ENCODE peak calls at places on chromosomes 5 and 9, in nine cellular contexts. A is BJ; R is HepG2; Y is uterus; J is CD8-positive, alpha-beta T cell; F is body of pancreas; B is lower lobe of right lung; S is GM23248; Z is mesendoderm. G is an unnamed sample.

GRCh38 chr5:9265391-9266287 is 280.2 kb downstream of the SEMA5A start:
- DNase-seq in A (peak; percentile 90), R (no peak), Y (no peak), J (no peak), F (no peak), B (peak; percentile 71), S (peak; percentile 92), Z (peak; percentile 90), G (peak; percentile 5)

GRCh38 chr5:131068893-131069643 is 96.0 kb downstream of the HINT1 start:
- DNase-seq in A (no peak), R (no peak), Y (no peak), J (peak; percentile 59), F (no peak), B (no peak), S (peak; percentile 3), Z (no peak), G (no peak)

GRCh38 chr5:111680737-111681413 is 76.1 kb downstream of the NREP start:
- DNase-seq in A (peak; percentile 86), R (peak; percentile 90), Y (peak; percentile 67), J (no peak), F (peak; percentile 72), B (no peak), S (peak; percentile 93), Z (no peak), G (no peak)

GRCh38 chr5:114412509-114413171 is 50.8 kb downstream of the KCNN2 start:
- DNase-seq in A (peak; percentile 99), R (no peak), Y (no peak), J (no peak), F (no peak), B (no peak), S (peak; percentile 60), Z (no peak), G (no peak)

GRCh38 chr5:59596586-59597348 is 296.8 kb downstream of the PDE4D start:
- DNase-seq in A (no peak), R (no peak), Y (no peak), J (no peak), F (no peak), B (no peak), S (peak; percentile 73), Z (no peak), G (no peak)

GRCh38 chr5:88405783-88406182 is 137.1 kb upstream of the TMEM161B start:
- DNase-seq in A (no peak), R (no peak), Y (no peak), J (no peak), F (no peak), B (no peak), S (peak; percentile 2), Z (no peak), G (no peak)

GRCh38 chr9:135223831-135224230 is 136.4 kb downstream of the OLFM1 start:
- DNase-seq in A (no peak), R (no peak), Y (no peak), J (no peak), F (no peak), B (peak; percentile 45), S (no peak), Z (peak; percentile 38), G (no peak)

GRCh38 chr9:111440226-111440625 is 44.0 kb downstream of the ECPAS start:
- DNase-seq in A (no peak), R (no peak), Y (no peak), J (no peak), F (no peak), B (no peak), S (no peak), Z (no peak), G (no peak)

GRCh38 chr5:36788365-36788764 is 88.2 kb upstream of the NIPBL start:
- DNase-seq in A (no peak), R (no peak), Y (no peak), J (no peak), F (no peak), B (no peak), S (no peak), Z (no peak), G (no peak)

GRCh38 chr5:131679911-131680310 is 44.9 kb upstream of the RAPGEF6 start:
- DNase-seq in A (peak; percentile 68), R (no peak), Y (no peak), J (no peak), F (no peak), B (no peak), S (peak; percentile 82), Z (no peak), G (no peak)

GRCh38 chr5:34570721-34571379 is 85.3 kb upstream of the RAI14 start:
- DNase-seq in A (peak; percentile 65), R (no peak), Y (no peak), J (no peak), F (no peak), B (no peak), S (peak; percentile 79), Z (no peak), G (no peak)

GRCh38 chr5:72244862-72245371 is 75.1 kb downstream of the MRPS27 start:
- DNase-seq in A (no peak), R (peak; percentile 54), Y (no peak), J (no peak), F (peak; percentile 25), B (no peak), S (peak; percentile 78), Z (peak; percentile 81), G (peak; percentile 19)

DNA sequence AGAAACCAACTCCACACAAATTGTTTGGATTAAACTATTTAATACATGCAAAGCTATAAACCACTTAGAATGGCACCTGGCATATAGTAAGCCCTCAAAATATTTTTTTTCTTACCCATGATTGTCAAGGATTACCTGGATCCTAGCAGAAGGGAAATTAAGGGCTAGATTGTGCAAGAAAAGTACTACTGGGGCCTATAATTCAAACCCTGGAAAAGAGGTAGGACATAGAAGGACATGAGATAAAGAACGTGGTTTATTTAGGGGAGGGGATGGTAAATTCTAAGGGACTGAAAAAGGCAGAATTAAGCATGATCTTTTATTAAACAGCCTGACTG is 14.9 kb upstream of the ARL15 start:
- DNase-seq in A (no peak), R (no peak), Y (no peak), J (no peak), F (no peak), B (no peak), S (no peak), Z (no peak), G (no peak)
- H3K4me3 ChIP-seq in A (no peak overlapping the region), R (no peak overlapping the region), Y (no peak overlapping the region), J (no peak overlapping the region), F (no peak overlapping the region), B (no peak overlapping the region), S (no peak overlapping the region), Z (no peak overlapping the region), G (no peak overlapping the region)

GRCh38 chr9:2791246-2791645 is 52.6 kb downstream of the PUM3 start:
- DNase-seq in A (no peak), R (no peak), Y (no peak), J (no peak), F (no peak), B (no peak), S (no peak), Z (no peak), G (no peak)

GRCh38 chr9:2788948-2789347 is 54.9 kb downstream of the PUM3 start:
- DNase-seq in A (no peak), R (no peak), Y (no peak), J (no peak), F (peak; percentile 14), B (no peak), S (no peak), Z (no peak), G (no peak)

GRCh38 chr9:2781336-2781735 is 62.6 kb downstream of the PUM3 start:
- DNase-seq in A (no peak), R (no peak), Y (no peak), J (no peak), F (no peak), B (no peak), S (no peak), Z (no peak), G (no peak)

GRCh38 chr9:2785060-2785459 is 58.8 kb downstream of the PUM3 start:
- DNase-seq in A (no peak), R (no peak), Y (no peak), J (no peak), F (no peak), B (no peak), S (peak; percentile 30), Z (no peak), G (no peak)

GRCh38 chr9:2787065-2787464 is 56.8 kb downstream of the PUM3 start:
- DNase-seq in A (peak; percentile 21), R (no peak), Y (no peak), J (no peak), F (no peak), B (no peak), S (peak; percentile 80), Z (no peak), G (no peak)
- H3K36me3 ChIP-seq in A (peaks cover 2% of the 10 kb centered on the region), R (peaks cover 4% of the 10 kb centered on the region), Y (no peaks in the 10 kb centered on the region), J (peaks cover 6% of the 10 kb centered on the region), F (no peaks in the 10 kb centered on the region), B (peaks cover 16% of the 10 kb centered on the region), S (peaks cover 29% of the 10 kb centered on the region), Z (peaks cover 12% of the 10 kb centered on the region), G (peaks cover 24% of the 10 kb centered on the region)

DNA sequence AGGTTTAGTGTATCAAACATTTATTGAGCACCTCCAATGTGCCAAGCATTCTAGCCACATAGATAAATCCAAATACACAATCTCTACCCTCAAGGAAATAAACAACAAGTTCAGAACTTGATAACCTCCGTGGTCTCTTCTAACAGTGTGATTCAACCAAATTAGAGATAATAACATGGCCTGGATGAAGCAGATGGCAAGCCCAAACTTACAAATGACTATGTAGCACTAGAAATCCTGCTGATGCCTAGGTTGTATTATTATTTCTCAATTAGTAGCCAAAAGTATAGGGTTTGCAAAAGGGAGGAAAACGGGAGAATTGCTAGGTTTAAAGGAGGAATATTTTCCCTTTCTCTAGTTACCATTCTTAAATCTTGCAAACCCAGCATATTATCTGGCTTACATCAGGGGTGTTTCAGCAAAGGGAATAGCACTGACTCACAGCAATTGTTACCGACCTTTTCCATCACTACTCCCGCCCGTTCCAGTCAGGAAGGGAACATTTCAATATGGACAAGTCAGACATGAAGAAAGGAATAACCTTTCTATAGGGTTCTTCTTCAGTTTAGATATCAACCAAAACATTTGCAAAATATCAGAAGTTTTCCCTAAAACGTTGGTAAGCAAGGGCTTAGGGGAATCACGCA is 2.3 kb downstream of the DPYSL3 start:
- DNase-seq in A (no peak), R (no peak), Y (peak; percentile 40), J (no peak), F (peak; percentile 3), B (no peak), S (peak; percentile 90), Z (peak; percentile 12), G (no peak)
- H3K4me3 ChIP-seq in A (peak overlapping the region; percentile 67), R (no peak overlapping the region), Y (peak overlapping the region; percentile 82), J (no peak overlapping the region), F (no peak overlapping the region), B (peak overlapping the region; percentile 66), S (peak overlapping the region; percentile 86), Z (no peak overlapping the region), G (no peak overlapping the region)

GRCh38 chr9:133323991-133324703 is 11.8 kb downstream of the SURF6 start:
- DNase-seq in A (no peak), R (no peak), Y (no peak), J (no peak), F (no peak), B (no peak), S (no peak), Z (no peak), G (no peak)
- H3K36me3 ChIP-seq in A (no peaks in the 10 kb centered on the region), R (no peaks in the 10 kb centered on the region), Y (no peaks in the 10 kb centered on the region), J (no peaks in the 10 kb centered on the region), F (no peaks in the 10 kb centered on the region), B (no peaks in the 10 kb centered on the region), S (no peaks in the 10 kb centered on the region), Z (no peaks in the 10 kb centered on the region), G (no peaks in the 10 kb centered on the region)

GRCh38 chr5:149271195-149271716 is 403 bp upstream of the AFAP1L1 start:
- DNase-seq in A (no peak), R (peak; percentile 12), Y (no peak), J (no peak), F (no peak), B (no peak), S (peak; percentile 35), Z (peak; percentile 48), G (no peak)
- H3K4me3 ChIP-seq in A (peak overlapping the region; percentile 58), R (peak overlapping the region; percentile 66), Y (peak overlapping the region; percentile 49), J (peak overlapping the region; percentile 29), F (no peak overlapping the region), B (peak overlapping the region; percentile 69), S (peak overlapping the region; percentile 85), Z (peak overlapping the region; percentile 47), G (peak overlapping the region; percentile 52)